ENCODE peak calls at places on chromosomes 3 and 15, in nine cellular contexts. P, V, F, T, C, S, E, I and Z are unnamed samples.
A peak's percentile ranks its signal among the peaks of the same experiment; 100 is the strongest.

GRCh38 chr3:17846466-17846865 is 104.0 kb upstream of the TBC1D5 start:
- DNase-seq in S (no peak), I (no peak), V (no peak), E (no peak), T (no peak), C (peak; percentile 25), F (no peak), P (no peak), Z (no peak)

GRCh38 chr15:85760049-85760448 is 34.7 kb downstream of the KLHL25 start:
- DNase-seq in C (no peak), T (no peak), I (no peak), F (no peak), S (no peak), E (no peak), V (no peak), P (no peak), Z (peak; percentile 53)

GRCh38 chr3:172980849-172981248 is 160.2 kb downstream of the SPATA16 start:
- DNase-seq in I (no peak), V (peak; percentile 65), T (no peak), C (peak; percentile 10), S (no peak), F (no peak), E (no peak), P (no peak), Z (no peak)

GRCh38 chr3:149371723-149372114 is 5.7 kb downstream of the TM4SF1 start:
- DNase-seq in S (no peak), P (no peak), T (no peak), I (no peak), F (no peak), E (no peak), V (peak; percentile 7), C (no peak), Z (no peak)

GRCh38 chr3:171876651-171877272 is 33.6 kb downstream of the TMEM212 start:
- DNase-seq in T (peak; percentile 97), F (no peak), S (no peak), I (no peak), E (no peak), P (no peak), C (peak; percentile 99), V (peak; percentile 97), Z (no peak)

GRCh38 chr3:122784436-122784835 is 9.2 kb downstream of the HSPBAP1 start:
- DNase-seq in C (peak; percentile 72), F (no peak), P (no peak), I (no peak), E (no peak), S (no peak), V (peak; percentile 63), T (peak; percentile 79), Z (no peak)

GRCh38 chr3:169945313-169945712 is 21.3 kb upstream of the SEC62 start:
- DNase-seq in V (peak; percentile 21), P (no peak), T (no peak), E (no peak), C (no peak), I (peak; percentile 49), F (no peak), S (no peak), Z (no peak)

GRCh38 chr3:30632065-30632464 is 25.7 kb downstream of the TGFBR2 start:
- DNase-seq in I (no peak), F (no peak), E (no peak), P (no peak), S (no peak), C (no peak), T (no peak), V (peak; percentile 49), Z (no peak)

DNA sequence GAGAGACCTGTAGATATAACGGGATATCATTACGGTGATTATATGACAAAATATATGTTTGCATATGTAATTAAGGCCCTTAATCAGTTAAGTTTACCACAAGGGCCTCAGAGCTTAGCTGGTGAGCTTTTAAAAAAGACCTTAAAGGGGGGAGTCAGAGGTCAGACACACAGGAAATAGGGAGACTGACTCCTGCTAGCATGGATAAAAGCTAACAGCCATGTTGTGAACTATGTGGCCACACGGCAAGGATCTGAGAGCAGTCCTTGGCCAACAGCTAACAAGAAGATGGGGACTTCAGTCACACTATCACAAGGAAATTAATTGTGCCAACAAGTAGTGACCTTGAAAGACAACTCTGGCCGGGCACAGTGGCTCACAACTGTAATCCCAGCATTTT is 3.1 kb downstream of the STAG1 start:
- DNase-seq in S (no peak), F (no peak), T (no peak), E (no peak), P (no peak), C (no peak), V (no peak), I (no peak), Z (no peak)
- H3K27ac ChIP-seq in S (peak overlapping the region; percentile 96), F (peak overlapping the region; percentile 70), T (no peak overlapping the region), E (peak overlapping the region; percentile 5), P (no peak overlapping the region), C (peak overlapping the region; percentile 94), V (peak overlapping the region; percentile 38), I (no peak overlapping the region), Z (no peak overlapping the region)

DNA sequence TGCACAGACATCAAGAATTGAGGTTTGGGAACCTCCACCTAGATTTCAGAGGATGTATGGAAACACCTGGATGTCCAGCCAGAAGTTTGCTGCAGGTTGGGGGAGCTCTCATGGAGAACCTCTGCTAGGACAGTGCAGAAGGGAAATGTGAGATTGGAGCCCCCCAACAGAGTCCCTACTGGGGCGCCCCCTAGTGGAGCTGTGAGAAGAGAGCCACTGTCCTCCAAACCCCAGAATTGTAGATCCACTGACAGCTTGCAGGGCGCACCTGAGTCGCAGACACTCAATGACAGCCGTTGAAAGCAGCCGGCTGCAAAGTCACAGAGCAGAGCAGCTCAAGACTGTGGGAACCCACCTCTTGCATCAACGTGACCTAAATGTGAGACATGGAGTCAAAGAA is 34.6 kb upstream of the EPHA6 start:
- DNase-seq in V (no peak), S (no peak), P (no peak), E (no peak), F (no peak), I (no peak), T (no peak), C (no peak), Z (no peak)
- TF ChIP-seq CTCF in V (no peak), S (no peak), P (no peak), E (no peak), F (no peak), I (no peak), T (peak; percentile 37), C (no peak), Z (no peak)

GRCh38 chr3:42023380-42023779 is 61.5 kb upstream of the ULK4 start:
- DNase-seq in F (no peak), P (no peak), V (no peak), T (no peak), I (no peak), S (no peak), C (no peak), E (no peak), Z (no peak)

GRCh38 chr3:42022355-42022754 is 60.5 kb upstream of the ULK4 start:
- DNase-seq in V (no peak), T (no peak), C (no peak), P (no peak), F (no peak), I (no peak), S (no peak), E (no peak), Z (no peak)

GRCh38 chr3:42028474-42028873 is 62.7 kb upstream of the TRAK1 start:
- DNase-seq in E (no peak), C (no peak), F (no peak), S (no peak), T (no peak), V (no peak), I (no peak), P (no peak), Z (no peak)

GRCh38 chr3:42024578-42025387 is 62.9 kb upstream of the ULK4 start:
- DNase-seq in T (no peak), E (no peak), F (no peak), V (no peak), P (no peak), S (no peak), I (no peak), C (no peak), Z (no peak)

DNA sequence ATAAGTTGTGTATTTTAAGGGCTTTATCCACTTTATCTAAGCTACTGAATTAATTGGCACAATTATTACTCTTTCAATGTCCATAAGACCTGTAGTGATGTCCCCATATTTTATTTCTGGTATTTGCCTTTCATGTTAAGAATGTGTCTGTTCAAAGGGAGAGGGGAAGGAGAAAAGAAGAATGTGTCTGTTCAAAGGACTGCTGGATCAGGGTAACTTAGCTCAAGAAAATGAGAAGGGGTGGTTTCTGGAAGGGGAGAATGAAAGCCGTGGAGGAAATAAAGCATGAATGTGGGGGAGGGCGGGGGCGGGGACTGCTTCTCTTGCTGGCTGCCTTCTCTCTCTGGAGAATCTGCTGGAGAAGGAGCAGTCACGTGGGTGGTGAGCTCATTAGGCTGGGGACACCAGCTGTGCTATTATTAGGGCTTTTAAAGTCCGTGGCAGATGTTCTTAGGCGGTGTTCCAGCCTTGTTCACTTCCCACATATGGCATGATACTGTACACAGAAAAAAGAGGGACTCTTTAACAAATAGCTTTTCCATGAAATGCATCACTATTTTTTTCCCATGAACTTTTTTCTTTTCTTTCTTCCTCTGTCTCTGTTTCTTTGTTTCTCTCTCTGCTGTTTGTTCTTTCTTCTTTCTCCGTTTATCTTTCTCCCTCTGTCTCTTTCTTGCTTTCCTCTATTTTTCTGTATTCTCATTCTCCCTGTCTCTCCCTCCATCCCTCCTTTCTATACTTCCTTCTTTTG is 63.7 kb upstream of the ULK4 start:
- DNase-seq in I (no peak), F (peak; percentile 92), T (peak; percentile 61), S (peak; percentile 91), E (peak; percentile 94), P (peak; percentile 76), C (peak; percentile 97), V (peak; percentile 97), Z (peak; percentile 94)
- H3K27ac ChIP-seq in I (no peak overlapping the region), F (peak overlapping the region; percentile 78), T (peak overlapping the region; percentile 54), S (peak overlapping the region; percentile 83), E (peak overlapping the region; percentile 70), P (peak overlapping the region; percentile 68), C (peak overlapping the region; percentile 93), V (peak overlapping the region; percentile 81), Z (peak overlapping the region; percentile 88)

GRCh38 chr15:77096131-77096530 is 25.2 kb upstream of the TSPAN3 start:
- DNase-seq in C (no peak), T (no peak), F (no peak), I (no peak), S (no peak), E (no peak), P (no peak), V (no peak), Z (no peak)

GRCh38 chr15:77097317-77097721 is 26.4 kb upstream of the TSPAN3 start:
- DNase-seq in F (no peak), E (no peak), T (no peak), C (no peak), S (no peak), I (no peak), V (no peak), P (no peak), Z (no peak)

GRCh38 chr15:77096541-77096940 is 25.6 kb upstream of the TSPAN3 start:
- DNase-seq in F (no peak), I (no peak), E (no peak), V (no peak), C (no peak), P (no peak), S (no peak), T (no peak), Z (no peak)

GRCh38 chr15:77097921-77098320 is 27.0 kb upstream of the TSPAN3 start:
- DNase-seq in I (no peak), P (no peak), V (no peak), T (no peak), F (no peak), E (no peak), S (no peak), C (no peak), Z (no peak)

DNA sequence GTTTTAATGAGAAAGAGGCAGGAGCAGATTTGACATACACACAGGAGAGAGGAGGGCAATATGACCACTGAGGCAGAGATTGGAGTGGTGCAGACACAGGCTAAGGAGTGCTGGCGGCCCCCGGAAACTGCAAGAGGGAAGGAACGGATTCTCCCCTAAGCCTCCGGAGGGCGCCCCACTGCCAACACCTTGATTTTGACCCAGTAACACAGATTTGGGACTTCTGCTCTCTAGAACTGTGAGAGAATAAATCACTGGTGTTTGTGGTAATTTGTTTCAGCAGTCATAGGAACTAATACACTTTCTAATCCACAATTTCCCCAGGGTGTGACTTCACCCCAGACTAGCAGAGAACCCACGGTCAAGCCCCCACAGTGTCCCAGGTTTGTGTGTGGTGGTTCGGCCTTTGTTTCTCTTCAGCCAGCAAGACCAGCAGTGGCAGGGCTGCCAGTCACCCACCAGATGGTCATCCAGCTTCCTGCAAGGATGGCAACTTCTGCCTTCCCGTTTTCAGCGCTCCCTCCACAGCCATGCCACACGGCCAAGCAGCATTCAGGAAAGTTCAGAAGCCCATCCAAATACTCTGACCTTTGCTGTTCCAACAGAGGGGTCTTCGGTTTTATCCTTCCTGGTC is 23.6 kb upstream of the TSPAN3 start:
- DNase-seq in V (no peak), S (no peak), T (no peak), P (no peak), C (no peak), F (no peak), E (no peak), I (no peak), Z (no peak)
- TF ChIP-seq CTCF in V (peak; percentile 36), S (no peak), T (peak; percentile 43), P (no peak), C (no peak), F (no peak), E (no peak), I (no peak), Z (no peak)